ENCODE peak calls at places on chromosome 5, in seven cellular contexts. H, O, Z, Y, Q, B and N are unnamed samples.

GRCh38 chr5:168318237-168318636 is 26.8 kb downstream of the WWC1 start:
- DNase-seq in H (no peak), O (no peak), Z (no peak), Y (no peak), Q (no peak), B (no peak), N (no peak)

GRCh38 chr5:66554211-66554610 is 42.0 kb upstream of the MAST4 start:
- DNase-seq in H (peak; percentile 27), O (no peak), Z (no peak), Y (peak; percentile 72), Q (no peak), B (no peak), N (peak; percentile 9)

GRCh38 chr5:13217636-13218035 is 726.9 kb downstream of the DNAH5 start:
- DNase-seq in H (no peak), O (no peak), Z (no peak), Y (no peak), Q (no peak), B (no peak), N (no peak)

GRCh38 chr5:72637058-72637457 is 129.8 kb upstream of the ZNF366 start:
- DNase-seq in H (no peak), O (no peak), Z (no peak), Y (no peak), Q (no peak), B (no peak), N (no peak)

GRCh38 chr5:88682797-88683496 is 200.0 kb downstream of the MEF2C start:
- DNase-seq in H (no peak), O (no peak), Z (no peak), Y (no peak), Q (no peak), B (no peak), N (no peak)

GRCh38 chr5:111074244-111074643 is 2.7 kb downstream of the TSLP start:
- DNase-seq in H (no peak), O (no peak), Z (no peak), Y (no peak), Q (no peak), B (no peak), N (no peak)

GRCh38 chr5:178319541-178320041 is 87.0 kb upstream of the PHYKPL start:
- DNase-seq in H (no peak), O (no peak), Z (no peak), Y (no peak), Q (no peak), B (no peak), N (no peak)

GRCh38 chr5:114184006-114184405 is 177.9 kb upstream of the KCNN2 start:
- DNase-seq in H (no peak), O (no peak), Z (no peak), Y (no peak), Q (no peak), B (no peak), N (no peak)

GRCh38 chr5:149358294-149358651 is 427 bp downstream of the PCYOX1L start:
- DNase-seq in H (no peak), O (peak; percentile 81), Z (no peak), Y (no peak), Q (no peak), B (no peak), N (no peak)

GRCh38 chr5:38453506-38453905 is 102.9 kb downstream of the LIFR start:
- DNase-seq in H (peak; percentile 41), O (no peak), Z (no peak), Y (peak; percentile 89), Q (no peak), B (no peak), N (no peak)

DNA sequence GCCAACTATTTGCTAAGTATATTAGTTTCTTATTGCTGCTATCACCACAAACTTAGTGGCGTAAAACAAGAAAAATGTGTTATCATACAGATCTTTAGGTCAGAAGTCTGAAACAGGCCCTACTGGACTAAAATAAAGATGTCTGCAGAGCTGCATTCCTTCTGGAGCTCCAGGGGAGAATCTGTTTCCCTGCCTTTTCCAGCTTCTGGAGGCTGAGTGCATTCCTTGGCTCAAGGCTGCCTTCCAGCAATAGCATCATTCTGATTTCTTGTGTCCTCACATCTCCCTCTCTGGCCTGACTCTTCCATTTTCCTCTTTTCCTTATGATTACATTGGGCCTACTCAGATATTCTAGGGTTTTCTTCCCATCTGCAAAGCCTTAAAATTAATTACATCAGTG is 15.9 kb downstream of the MAN2A1 start:
- DNase-seq in H (no peak), O (no peak), Z (no peak), Y (no peak), Q (no peak), B (no peak), N (no peak)
- TF ChIP-seq POLR2AphosphoS5 in H (no peak), O (no peak), Z (no peak), Y (no peak), Q (no peak), B (no peak), N (no peak)

GRCh38 chr5:138610468-138611294 is 35.5 kb upstream of the HSPA9 start:
- DNase-seq in H (no peak), O (peak; percentile 64), Z (no peak), Y (no peak), Q (no peak), B (peak; percentile 72), N (no peak)
- TF ChIP-seq TAF1 in H (no peak), O (no peak), Z (no peak), Y (no peak), Q (no peak), B (no peak), N (no peak)

GRCh38 chr5:68381060-68381459 is 165.5 kb downstream of the PIK3R1 start:
- DNase-seq in H (no peak), O (no peak), Z (no peak), Y (no peak), Q (no peak), B (no peak), N (no peak)

GRCh38 chr5:68378204-68378830 is 162.8 kb downstream of the PIK3R1 start:
- DNase-seq in H (no peak), O (no peak), Z (no peak), Y (peak; percentile 55), Q (no peak), B (no peak), N (no peak)

GRCh38 chr5:68377733-68378132 is 162.2 kb downstream of the PIK3R1 start:
- DNase-seq in H (no peak), O (no peak), Z (no peak), Y (peak; percentile 38), Q (no peak), B (no peak), N (no peak)

GRCh38 chr5:68380071-68380470 is 164.5 kb downstream of the PIK3R1 start:
- DNase-seq in H (no peak), O (no peak), Z (no peak), Y (no peak), Q (no peak), B (no peak), N (no peak)

GRCh38 chr5:68379275-68380026 is 163.9 kb downstream of the PIK3R1 start:
- DNase-seq in H (no peak), O (no peak), Z (no peak), Y (no peak), Q (no peak), B (no peak), N (no peak)
- TF ChIP-seq POLR2AphosphoS5 in H (no peak), O (no peak), Z (no peak), Y (no peak), Q (no peak), B (no peak), N (no peak)

DNA sequence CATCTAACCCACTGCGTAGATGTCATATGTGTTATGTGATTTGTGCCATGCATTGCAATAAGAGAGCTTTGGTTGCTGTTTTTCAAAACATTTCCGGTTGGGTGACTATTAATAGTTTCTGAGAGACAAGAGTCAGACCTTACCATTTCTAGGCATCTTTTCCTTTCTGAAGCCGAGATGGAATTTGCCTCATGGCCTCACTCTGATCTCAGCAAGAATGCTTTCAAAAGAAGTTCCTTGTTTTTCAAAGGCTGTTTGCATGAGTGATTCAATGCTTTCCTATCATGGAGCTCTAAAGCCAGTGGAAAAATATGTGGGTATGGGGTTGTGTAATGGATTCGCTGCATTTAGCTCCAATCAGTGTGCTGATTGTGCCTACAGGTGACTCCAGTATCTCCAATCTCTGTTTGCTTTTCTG is 203.1 kb upstream of the PPP1R2B start:
- DNase-seq in H (no peak), O (no peak), Z (no peak), Y (no peak), Q (peak; percentile 18), B (no peak), N (no peak)
- TF ChIP-seq TAF1 in H (no peak), O (no peak), Z (no peak), Y (no peak), Q (no peak), B (no peak), N (no peak)

GRCh38 chr5:138000102-138000723 is 32.7 kb downstream of the FAM13B start:
- DNase-seq in H (no peak), O (no peak), Z (no peak), Y (no peak), Q (peak; percentile 77), B (no peak), N (no peak)
- TF ChIP-seq POLR2AphosphoS5 in H (no peak), O (no peak), Z (no peak), Y (no peak), Q (no peak), B (no peak), N (no peak)

DNA sequence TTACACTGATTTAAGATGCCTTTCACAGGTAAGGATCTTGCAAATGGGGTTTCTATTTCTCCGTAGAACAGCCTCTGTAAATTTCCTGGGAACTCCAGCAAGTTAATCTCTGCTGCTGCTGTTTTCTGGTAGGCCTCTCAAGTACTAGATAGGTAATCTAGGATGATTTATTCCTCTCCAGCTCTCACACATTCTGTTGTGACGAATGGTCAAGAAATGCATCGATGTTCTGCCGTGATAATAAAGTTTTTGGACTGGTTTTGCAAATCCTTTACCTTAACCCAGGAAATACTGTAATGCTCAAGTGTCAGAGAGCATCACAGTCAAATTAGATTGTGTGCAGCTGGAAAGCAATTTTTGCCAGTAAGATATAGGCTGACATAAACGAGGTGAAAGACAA is 300.4 kb upstream of the EDIL3 start:
- DNase-seq in H (no peak), O (no peak), Z (no peak), Y (no peak), Q (no peak), B (no peak), N (no peak)
- TF ChIP-seq TAF1 in H (no peak), O (no peak), Z (no peak), Y (no peak), Q (no peak), B (no peak), N (no peak)

DNA sequence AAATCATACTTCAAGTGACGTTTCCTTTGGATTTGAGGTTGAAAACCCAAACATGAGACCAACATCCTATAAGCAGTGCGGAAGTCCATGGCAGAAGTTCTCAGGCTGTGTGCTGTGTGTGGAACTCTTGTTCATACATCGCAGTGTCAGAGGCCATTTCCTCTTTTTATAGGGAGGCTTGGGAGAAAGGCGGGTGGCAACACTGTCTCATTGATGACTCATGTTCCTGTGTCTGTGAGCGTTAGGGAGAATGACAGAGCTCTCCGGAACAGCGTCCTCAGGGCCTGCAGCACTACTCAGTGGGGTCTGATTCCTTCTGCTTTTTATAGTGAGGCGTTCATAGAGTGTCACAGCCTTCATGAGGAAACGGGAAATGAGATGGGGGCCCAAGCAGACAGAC is 98.8 kb upstream of the BASP1 start:
- DNase-seq in H (no peak), O (peak; percentile 31), Z (peak; percentile 27), Y (no peak), Q (peak; percentile 16), B (no peak), N (no peak)
- TF ChIP-seq POLR2AphosphoS5 in H (no peak), O (peak; percentile 42), Z (no peak), Y (no peak), Q (no peak), B (no peak), N (no peak)

GRCh38 chr5:1513326-1514026 is 10.3 kb downstream of the LPCAT1 start:
- DNase-seq in H (no peak), O (no peak), Z (no peak), Y (no peak), Q (no peak), B (no peak), N (no peak)
- TF ChIP-seq TAF1 in H (no peak), O (no peak), Z (no peak), Y (no peak), Q (no peak), B (no peak), N (no peak)